ENCODE peak calls at places on chromosomes 7 and 10, in nine cellular contexts. One of them, this sample, is unnamed.
A peak's percentile ranks its signal among the peaks of the same experiment; 100 is the strongest.

GRCh38 chr7:30688718-30689221 is 6.5 kb upstream of the CRHR2 start:
- DNase-seq in stimulated activated CD4-positive, alpha-beta T cell treated with anti-CD3 and anti-CD28 coated beads, Interleukin-4, amount 100 ng/mL, for 4 hours: no peak
- DNase-seq in fibroblast of pulmonary artery: peak; percentile 14
- DNase-seq in cardiac fibroblast: peak; percentile 39
- DNase-seq in GM04504: no peak
- DNase-seq in sigmoid colon: no peak
- DNase-seq in activated CD8-positive, alpha-beta memory T cell treated with anti-CD3 and anti-CD28 coated beads for 24 hours: no peak
- DNase-seq in CMK: no peak
- DNase-seq in nephron progenitor cell: peak; percentile 56
- DNase-seq in this sample: no peak

GRCh38 chr10:120841522-120842189 is 9.5 kb upstream of the WDR11 start:
- DNase-seq in stimulated activated CD4-positive, alpha-beta T cell treated with anti-CD3 and anti-CD28 coated beads, Interleukin-4, amount 100 ng/mL, for 4 hours: no peak
- DNase-seq in fibroblast of pulmonary artery: peak; percentile 23
- DNase-seq in cardiac fibroblast: no peak
- DNase-seq in GM04504: no peak
- DNase-seq in sigmoid colon: no peak
- DNase-seq in activated CD8-positive, alpha-beta memory T cell treated with anti-CD3 and anti-CD28 coated beads for 24 hours: no peak
- DNase-seq in CMK: no peak
- DNase-seq in nephron progenitor cell: no peak
- DNase-seq in this sample: no peak

GRCh38 chr7:83321011-83321410 is 158.3 kb upstream of the PCLO start:
- DNase-seq in stimulated activated CD4-positive, alpha-beta T cell treated with anti-CD3 and anti-CD28 coated beads, Interleukin-4, amount 100 ng/mL, for 4 hours: no peak
- DNase-seq in fibroblast of pulmonary artery: no peak
- DNase-seq in cardiac fibroblast: no peak
- DNase-seq in GM04504: no peak
- DNase-seq in sigmoid colon: no peak
- DNase-seq in activated CD8-positive, alpha-beta memory T cell treated with anti-CD3 and anti-CD28 coated beads for 24 hours: no peak
- DNase-seq in CMK: no peak
- DNase-seq in nephron progenitor cell: no peak
- DNase-seq in this sample: no peak

GRCh38 chr10:69491611-69492010 is 40.3 kb downstream of the TSPAN15 start:
- DNase-seq in stimulated activated CD4-positive, alpha-beta T cell treated with anti-CD3 and anti-CD28 coated beads, Interleukin-4, amount 100 ng/mL, for 4 hours: no peak
- DNase-seq in fibroblast of pulmonary artery: no peak
- DNase-seq in cardiac fibroblast: no peak
- DNase-seq in GM04504: no peak
- DNase-seq in sigmoid colon: peak; percentile 66
- DNase-seq in activated CD8-positive, alpha-beta memory T cell treated with anti-CD3 and anti-CD28 coated beads for 24 hours: no peak
- DNase-seq in CMK: no peak
- DNase-seq in nephron progenitor cell: no peak
- DNase-seq in this sample: peak; percentile 73

GRCh38 chr7:33243319-33243881 is 114.0 kb downstream of the BBS9 start:
- DNase-seq in stimulated activated CD4-positive, alpha-beta T cell treated with anti-CD3 and anti-CD28 coated beads, Interleukin-4, amount 100 ng/mL, for 4 hours: no peak
- DNase-seq in fibroblast of pulmonary artery: peak; percentile 81
- DNase-seq in cardiac fibroblast: peak; percentile 81
- DNase-seq in GM04504: no peak
- DNase-seq in sigmoid colon: no peak
- DNase-seq in activated CD8-positive, alpha-beta memory T cell treated with anti-CD3 and anti-CD28 coated beads for 24 hours: no peak
- DNase-seq in CMK: no peak
- DNase-seq in nephron progenitor cell: peak; percentile 11
- DNase-seq in this sample: no peak

GRCh38 chr7:99398891-99399445 is 9.4 kb downstream of the PDAP1 start:
- DNase-seq in stimulated activated CD4-positive, alpha-beta T cell treated with anti-CD3 and anti-CD28 coated beads, Interleukin-4, amount 100 ng/mL, for 4 hours: no peak
- DNase-seq in fibroblast of pulmonary artery: no peak
- DNase-seq in cardiac fibroblast: no peak
- DNase-seq in GM04504: no peak
- DNase-seq in sigmoid colon: no peak
- DNase-seq in activated CD8-positive, alpha-beta memory T cell treated with anti-CD3 and anti-CD28 coated beads for 24 hours: no peak
- DNase-seq in CMK: no peak
- DNase-seq in nephron progenitor cell: no peak
- DNase-seq in this sample: no peak

GRCh38 chr10:121187375-121187774 is 336.2 kb downstream of the WDR11 start:
- DNase-seq in stimulated activated CD4-positive, alpha-beta T cell treated with anti-CD3 and anti-CD28 coated beads, Interleukin-4, amount 100 ng/mL, for 4 hours: no peak
- DNase-seq in fibroblast of pulmonary artery: no peak
- DNase-seq in cardiac fibroblast: no peak
- DNase-seq in GM04504: no peak
- DNase-seq in sigmoid colon: no peak
- DNase-seq in activated CD8-positive, alpha-beta memory T cell treated with anti-CD3 and anti-CD28 coated beads for 24 hours: no peak
- DNase-seq in CMK: no peak
- DNase-seq in nephron progenitor cell: no peak
- DNase-seq in this sample: no peak

GRCh38 chr7:139044813-139045794 is 9.3 kb upstream of the ZC3HAV1L start:
- DNase-seq in stimulated activated CD4-positive, alpha-beta T cell treated with anti-CD3 and anti-CD28 coated beads, Interleukin-4, amount 100 ng/mL, for 4 hours: no peak
- DNase-seq in fibroblast of pulmonary artery: no peak
- DNase-seq in cardiac fibroblast: no peak
- DNase-seq in GM04504: no peak
- DNase-seq in sigmoid colon: no peak
- DNase-seq in activated CD8-positive, alpha-beta memory T cell treated with anti-CD3 and anti-CD28 coated beads for 24 hours: peak; percentile 33
- DNase-seq in CMK: peak; percentile 29
- DNase-seq in nephron progenitor cell: no peak
- DNase-seq in this sample: no peak

GRCh38 chr10:67288688-67289410 is 363.0 kb downstream of the LRRTM3 start:
- DNase-seq in stimulated activated CD4-positive, alpha-beta T cell treated with anti-CD3 and anti-CD28 coated beads, Interleukin-4, amount 100 ng/mL, for 4 hours: no peak
- DNase-seq in fibroblast of pulmonary artery: no peak
- DNase-seq in cardiac fibroblast: no peak
- DNase-seq in GM04504: no peak
- DNase-seq in sigmoid colon: no peak
- DNase-seq in activated CD8-positive, alpha-beta memory T cell treated with anti-CD3 and anti-CD28 coated beads for 24 hours: no peak
- DNase-seq in CMK: no peak
- DNase-seq in nephron progenitor cell: no peak
- DNase-seq in this sample: no peak

GRCh38 chr10:110487411-110488123 is 10.1 kb upstream of the DUSP5 start:
- DNase-seq in stimulated activated CD4-positive, alpha-beta T cell treated with anti-CD3 and anti-CD28 coated beads, Interleukin-4, amount 100 ng/mL, for 4 hours: no peak
- DNase-seq in fibroblast of pulmonary artery: no peak
- DNase-seq in cardiac fibroblast: no peak
- DNase-seq in GM04504: no peak
- DNase-seq in sigmoid colon: no peak
- DNase-seq in activated CD8-positive, alpha-beta memory T cell treated with anti-CD3 and anti-CD28 coated beads for 24 hours: no peak
- DNase-seq in CMK: no peak
- DNase-seq in nephron progenitor cell: peak; percentile 21
- DNase-seq in this sample: no peak

GRCh38 chr7:67525588-67525987 is 529.0 kb downstream of the TYW1 start:
- DNase-seq in stimulated activated CD4-positive, alpha-beta T cell treated with anti-CD3 and anti-CD28 coated beads, Interleukin-4, amount 100 ng/mL, for 4 hours: no peak
- DNase-seq in fibroblast of pulmonary artery: no peak
- DNase-seq in cardiac fibroblast: no peak
- DNase-seq in GM04504: no peak
- DNase-seq in sigmoid colon: no peak
- DNase-seq in activated CD8-positive, alpha-beta memory T cell treated with anti-CD3 and anti-CD28 coated beads for 24 hours: no peak
- DNase-seq in CMK: no peak
- DNase-seq in nephron progenitor cell: no peak
- DNase-seq in this sample: no peak

GRCh38 chr10:30463944-30464451 is 30.0 kb downstream of the MAP3K8 start:
- DNase-seq in stimulated activated CD4-positive, alpha-beta T cell treated with anti-CD3 and anti-CD28 coated beads, Interleukin-4, amount 100 ng/mL, for 4 hours: no peak
- DNase-seq in fibroblast of pulmonary artery: no peak
- DNase-seq in cardiac fibroblast: peak; percentile 42
- DNase-seq in GM04504: no peak
- DNase-seq in sigmoid colon: no peak
- DNase-seq in activated CD8-positive, alpha-beta memory T cell treated with anti-CD3 and anti-CD28 coated beads for 24 hours: no peak
- DNase-seq in CMK: no peak
- DNase-seq in nephron progenitor cell: no peak
- DNase-seq in this sample: no peak

GRCh38 chr7:135510603-135511183 is 791 bp upstream of the CNOT4 start:
- DNase-seq in stimulated activated CD4-positive, alpha-beta T cell treated with anti-CD3 and anti-CD28 coated beads, Interleukin-4, amount 100 ng/mL, for 4 hours: no peak
- DNase-seq in fibroblast of pulmonary artery: peak; percentile 46
- DNase-seq in cardiac fibroblast: peak; percentile 45
- DNase-seq in GM04504: no peak
- DNase-seq in sigmoid colon: no peak
- DNase-seq in activated CD8-positive, alpha-beta memory T cell treated with anti-CD3 and anti-CD28 coated beads for 24 hours: no peak
- DNase-seq in CMK: no peak
- DNase-seq in nephron progenitor cell: no peak
- DNase-seq in this sample: no peak

GRCh38 chr7:77991656-77992055 is 193.1 kb downstream of the PHTF2 start:
- DNase-seq in stimulated activated CD4-positive, alpha-beta T cell treated with anti-CD3 and anti-CD28 coated beads, Interleukin-4, amount 100 ng/mL, for 4 hours: no peak
- DNase-seq in fibroblast of pulmonary artery: no peak
- DNase-seq in cardiac fibroblast: no peak
- DNase-seq in GM04504: no peak
- DNase-seq in sigmoid colon: no peak
- DNase-seq in activated CD8-positive, alpha-beta memory T cell treated with anti-CD3 and anti-CD28 coated beads for 24 hours: no peak
- DNase-seq in CMK: no peak
- DNase-seq in nephron progenitor cell: no peak
- DNase-seq in this sample: no peak

GRCh38 chr7:2193120-2193519 is 39.6 kb downstream of the MAD1L1 start:
- DNase-seq in stimulated activated CD4-positive, alpha-beta T cell treated with anti-CD3 and anti-CD28 coated beads, Interleukin-4, amount 100 ng/mL, for 4 hours: no peak
- DNase-seq in fibroblast of pulmonary artery: no peak
- DNase-seq in cardiac fibroblast: no peak
- DNase-seq in GM04504: no peak
- DNase-seq in sigmoid colon: no peak
- DNase-seq in activated CD8-positive, alpha-beta memory T cell treated with anti-CD3 and anti-CD28 coated beads for 24 hours: no peak
- DNase-seq in CMK: no peak
- DNase-seq in nephron progenitor cell: no peak
- DNase-seq in this sample: peak; percentile 75